ENCODE peak calls at places on chromosomes 6 and 20, in six cellular contexts. K is MCF 10A, H is endothelial cell, F is lower lobe of right lung, Y is neural crest cell, Z is omental fat pad. A is an unnamed sample.

GRCh38 chr6:32127717-32128592 is at the start of gene ATF6B:
- DNase-seq in H (peak), K (peak), Z (peak), Y (peak), F (peak), A (peak)

GRCh38 chr6:106558364-106558763 is 70.9 kb downstream of the RTN4IP1 start:
- DNase-seq in Y (no peak), F (no peak), Z (no peak), H (no peak), K (no peak), A (no peak)

GRCh38 chr20:46192376-46192944 is 74.3 kb downstream of the CD40 start:
- DNase-seq in Y (no peak), F (no peak), Z (no peak), H (no peak), K (no peak), A (no peak)

GRCh38 chr6:11972806-11973205 is 39.3 kb upstream of the HIVEP1 start:
- DNase-seq in Y (no peak), H (no peak), Z (no peak), F (no peak), K (peak), A (no peak)

GRCh38 chr6:45566882-45567281 is 189.1 kb upstream of the SUPT3H start:
- DNase-seq in Y (no peak), K (no peak), F (no peak), H (no peak), Z (no peak), A (no peak)

GRCh38 chr20:57582432-57583288 is 21.8 kb downstream of the PCK1 start:
- DNase-seq in K (no peak), Y (peak), Z (no peak), F (no peak), H (peak), A (no peak)

GRCh38 chr6:155530219-155530834 is 74.7 kb upstream of the NOX3 start:
- DNase-seq in H (no peak), Z (no peak), K (peak), Y (no peak), F (no peak), A (peak)

GRCh38 chr6:57021086-57021720 is 25.3 kb upstream of the KIAA1586 start:
- DNase-seq in H (no peak), Z (no peak), F (no peak), Y (no peak), K (peak), A (peak)

GRCh38 chr6:37192669-37193068 is 22.7 kb downstream of the PIM1 start:
- DNase-seq in Y (no peak), F (no peak), K (no peak), Z (no peak), H (no peak), A (no peak)

GRCh38 chr6:26071135-26071534 is 16.1 kb upstream of the HFE start:
- DNase-seq in H (no peak), F (no peak), Z (no peak), Y (no peak), K (peak), A (no peak)

GRCh38 chr20:55094353-55094861 is 619.0 kb downstream of the DOK5 start:
- DNase-seq in F (no peak), H (no peak), Z (no peak), Y (no peak), K (no peak), A (no peak)

GRCh38 chr6:77159730-77160129 is 303.6 kb downstream of the HTR1B start:
- DNase-seq in H (no peak), K (no peak), Z (no peak), F (no peak), Y (no peak), A (no peak)

GRCh38 chr20:36098364-36098763 is 56.2 kb upstream of the EPB41L1 start:
- DNase-seq in Y (no peak), K (peak), F (no peak), Z (no peak), H (no peak), A (no peak)

GRCh38 chr6:31202259-31203166 is 32.0 kb upstream of the POU5F1 start:
- DNase-seq in K (peak), F (no peak), Z (no peak), Y (no peak), H (peak), A (no peak)

GRCh38 chr20:38581013-38581412 is at the start of gene ADIG:
- DNase-seq in K (no peak), Z (no peak), Y (no peak), F (no peak), H (no peak), A (no peak)

DNA sequence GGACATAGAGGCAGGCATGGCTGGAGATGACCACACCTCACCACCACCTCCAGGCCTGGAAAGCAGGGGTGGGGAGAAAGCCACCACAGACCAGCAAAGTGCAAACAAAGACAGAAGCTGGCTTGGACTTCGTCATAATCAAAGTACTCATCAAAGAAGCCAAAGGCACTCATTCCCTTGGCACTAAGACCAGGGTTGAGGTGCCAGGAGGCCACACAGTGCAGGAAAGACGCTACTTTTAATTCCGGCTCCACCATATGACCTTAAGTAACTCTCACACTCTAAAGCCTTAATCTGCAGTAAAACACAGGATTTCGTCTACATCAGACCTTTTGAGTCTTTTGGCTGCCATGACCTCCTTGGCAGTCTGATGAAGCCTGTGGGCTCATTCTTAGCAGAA is 123.1 kb downstream of the HIVEP2 start:
- DNase-seq in F (no peak), H (no peak), K (no peak), Y (no peak), Z (no peak), A (no peak)
- TF ChIP-seq CTCF in F (no peak), H (no peak), K (no peak), Y (no peak), Z (no peak), A (no peak)

GRCh38 chr20:62133051-62133845 is 9.9 kb downstream of the PSMA7 start:
- DNase-seq in Y (no peak), Z (no peak), K (no peak), F (peak), H (no peak), A (no peak)

GRCh38 chr20:62132421-62132820 is 10.1 kb downstream of the LSM14B start:
- DNase-seq in Z (no peak), K (no peak), F (peak), Y (no peak), H (no peak), A (no peak)

GRCh38 chr20:62129731-62130531 is 7.7 kb downstream of the LSM14B start:
- DNase-seq in Z (no peak), F (no peak), Y (no peak), H (no peak), K (no peak), A (no peak)

GRCh38 chr20:62133864-62134263 is 9.3 kb downstream of the PSMA7 start:
- DNase-seq in H (no peak), Z (no peak), Y (no peak), K (no peak), F (no peak), A (no peak)

DNA sequence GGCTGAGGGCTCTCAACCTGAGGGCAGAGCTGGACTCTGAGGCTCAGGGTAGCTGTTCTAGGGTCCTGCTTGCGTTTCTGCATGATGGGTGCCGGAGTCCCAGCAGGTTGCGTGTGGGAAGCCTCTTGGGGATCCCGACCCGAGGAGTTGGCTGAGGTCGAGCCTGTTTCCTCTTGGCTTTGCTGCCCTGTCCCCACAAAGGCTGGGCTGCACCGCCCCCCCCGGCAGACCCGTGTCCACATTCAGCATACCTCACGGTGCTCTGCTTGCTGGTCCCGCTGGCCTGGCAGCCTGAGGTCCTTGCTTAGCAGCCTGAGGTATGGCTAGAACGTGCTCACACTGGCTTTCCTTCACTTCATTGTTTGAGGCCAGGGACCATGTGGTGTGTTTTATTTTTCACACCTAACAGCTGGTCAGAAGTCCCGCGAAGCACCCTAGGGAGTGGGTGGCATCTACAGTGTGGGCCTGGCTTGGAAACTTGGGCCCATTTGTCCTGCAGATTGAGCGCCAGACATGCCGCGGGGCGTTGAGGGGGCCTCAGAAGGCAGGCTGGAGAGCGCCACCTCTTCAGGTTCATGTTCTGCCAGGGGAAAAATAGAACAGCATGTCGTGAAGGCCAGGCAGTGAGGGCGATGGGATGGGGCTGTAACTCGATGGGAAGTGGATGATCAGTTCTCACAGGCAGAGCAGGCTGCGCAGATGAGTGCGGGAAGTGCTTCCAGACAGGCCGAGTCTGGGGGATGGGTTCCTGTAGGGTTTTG is 9.5 kb downstream of the LSM14B start:
- DNase-seq in H (no peak), Z (no peak), K (no peak), F (no peak), Y (no peak), A (no peak)
- TF ChIP-seq CTCF in H (no peak), Z (no peak), K (no peak), F (no peak), Y (no peak), A (no peak)

GRCh38 chr6:116511424-116512131 is at the start of gene CALHM5:
- DNase-seq in F (no peak), H (peak), K (peak), Z (no peak), Y (no peak), A (no peak)
- TF ChIP-seq CTCF in F (peak), H (peak), K (peak), Z (no peak), Y (peak), A (no peak)

GRCh38 chr20:2539341-2539740 is 3.0 kb downstream of the TMC2 start:
- DNase-seq in Y (no peak), K (no peak), H (no peak), Z (no peak), F (no peak), A (no peak)
- TF ChIP-seq CTCF in Y (no peak), K (no peak), H (no peak), Z (no peak), F (no peak), A (no peak)

DNA sequence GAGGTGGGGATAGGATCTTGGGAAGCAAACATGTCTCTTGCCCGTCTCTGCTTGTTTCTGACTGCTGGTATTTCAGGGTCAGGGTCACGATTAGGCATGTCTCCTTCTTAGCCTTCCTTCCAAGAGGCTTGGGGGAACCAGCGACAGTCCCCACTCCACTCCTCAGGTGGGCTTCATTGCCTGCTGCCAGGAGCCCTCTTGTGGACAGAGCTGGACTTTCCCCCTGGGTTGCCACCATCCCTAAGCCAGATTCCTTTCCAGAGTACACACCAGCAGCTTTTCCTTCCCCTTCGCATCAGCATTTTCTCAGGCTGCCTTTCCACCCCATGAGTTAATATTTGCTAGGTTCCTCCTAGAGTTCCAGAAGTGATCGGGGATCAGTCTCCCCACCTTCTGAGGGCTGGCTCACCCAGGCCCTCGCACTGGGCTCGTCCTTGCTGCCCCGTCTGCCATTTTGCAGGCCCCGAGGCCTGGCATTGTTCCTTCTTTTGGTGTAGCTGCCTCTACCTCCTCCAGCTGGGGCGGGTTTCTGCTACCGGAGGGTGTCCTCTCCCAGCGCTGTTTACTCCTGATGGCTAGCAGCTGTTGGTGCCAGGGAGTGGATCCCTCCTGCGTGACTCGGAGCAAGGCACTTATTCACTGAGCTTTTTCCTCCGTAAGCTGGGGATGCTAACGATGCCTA is 8.8 kb upstream of the C20orf144 start:
- DNase-seq in H (peak), F (no peak), Z (no peak), K (peak), Y (peak), A (peak)
- TF ChIP-seq CTCF in H (peak), F (peak), Z (peak), K (peak), Y (peak), A (peak)